ENCODE peak calls at places on chromosomes 1 and 21, in nine cellular contexts. W is keratinocyte, E is stromal cell of bone marrow, A is ureter, I is nucleus accumbens, K is Caki2, N is left ventricle myocardium superior, R is ELF-1, U is lung microvascular endothelial cell. V is an unnamed sample.

GRCh38 chr1:109807822-109808680 is 44.3 kb upstream of the EPS8L3 start:
- DNase-seq in W (no peak), E (no peak), A (no peak), I (no peak), K (peak; percentile 49), N (no peak), R (no peak), U (no peak), V (no peak)

GRCh38 chr1:155474156-155474555 is 88.4 kb downstream of the ASH1L start:
- DNase-seq in W (no peak), E (no peak), A (no peak), I (no peak), K (no peak), N (no peak), R (no peak), U (no peak), V (no peak)

GRCh38 chr1:93847811-93848288 is 31.2 kb downstream of the DNTTIP2 start:
- DNase-seq in W (no peak), E (peak; percentile 44), A (peak; percentile 72), I (peak; percentile 45), K (no peak), N (peak; percentile 81), R (no peak), U (peak; percentile 67), V (no peak)

GRCh38 chr21:41164981-41165650 is 2.8 kb upstream of the BACE2 start:
- DNase-seq in W (peak; percentile 26), E (no peak), A (no peak), I (no peak), K (peak; percentile 91), N (no peak), R (no peak), U (peak; percentile 74), V (no peak)

GRCh38 chr1:192376387-192376786 is 59.6 kb downstream of the RGS21 start:
- DNase-seq in W (no peak), E (no peak), A (no peak), I (no peak), K (no peak), N (no peak), R (no peak), U (no peak), V (no peak)

GRCh38 chr1:16143566-16144324 is 12.1 kb downstream of the EPHA2 start:
- DNase-seq in W (no peak), E (no peak), A (peak; percentile 88), I (no peak), K (peak; percentile 92), N (peak; percentile 83), R (peak; percentile 72), U (peak; percentile 18), V (no peak)

GRCh38 chr1:177429234-177429633 is 258.5 kb downstream of the BRINP2 start:
- DNase-seq in W (no peak), E (no peak), A (no peak), I (no peak), K (no peak), N (no peak), R (no peak), U (no peak), V (no peak)

GRCh38 chr1:99481391-99481996 is 164.4 kb upstream of the PALMD start:
- DNase-seq in W (no peak), E (peak; percentile 34), A (peak; percentile 53), I (no peak), K (peak; percentile 15), N (no peak), R (no peak), U (peak; percentile 73), V (peak; percentile 26)

GRCh38 chr1:56961426-56961825 is 4.4 kb downstream of the C8B start:
- DNase-seq in W (no peak), E (no peak), A (no peak), I (no peak), K (no peak), N (no peak), R (no peak), U (peak; percentile 8), V (no peak)

GRCh38 chr1:9628541-9629444 is 22.7 kb upstream of the PIK3CD start:
- DNase-seq in W (no peak), E (no peak), A (no peak), I (no peak), K (no peak), N (no peak), R (no peak), U (no peak), V (no peak)

GRCh38 chr1:27074175-27074780 is 61.6 kb upstream of the TENT5B start:
- DNase-seq in W (no peak), E (no peak), A (no peak), I (no peak), K (peak; percentile 70), N (no peak), R (no peak), U (peak; percentile 22), V (no peak)

GRCh38 chr1:231421616-231421970 is 494 bp downstream of the EGLN1 start:
- DNase-seq in W (no peak), E (no peak), A (no peak), I (no peak), K (no peak), N (peak; percentile 71), R (peak; percentile 63), U (peak; percentile 70), V (no peak)

GRCh38 chr1:9041116-9041779 is 15.0 kb upstream of the SLC2A7 start:
- DNase-seq in W (no peak), E (no peak), A (no peak), I (no peak), K (no peak), N (no peak), R (no peak), U (no peak), V (no peak)

GRCh38 chr1:31705080-31705866 is 1.5 kb upstream of the COL16A1 start:
- DNase-seq in W (peak; percentile 25), E (no peak), A (peak; percentile 77), I (no peak), K (no peak), N (peak; percentile 71), R (peak; percentile 85), U (peak; percentile 27), V (no peak)

GRCh38 chr1:155188268-155188667 is 14.6 kb downstream of the TRIM46 start:
- DNase-seq in W (no peak), E (no peak), A (no peak), I (no peak), K (no peak), N (peak; percentile 14), R (no peak), U (no peak), V (no peak)

GRCh38 chr1:103459385-103459784 is 66.1 kb upstream of the RNPC3 start:
- DNase-seq in W (no peak), E (peak; percentile 45), A (no peak), I (no peak), K (no peak), N (no peak), R (no peak), U (no peak), V (no peak)

GRCh38 chr1:172600615-172601014 is 58.3 kb upstream of the FASLG start:
- DNase-seq in W (no peak), E (no peak), A (no peak), I (no peak), K (no peak), N (no peak), R (peak; percentile 3), U (no peak), V (no peak)

GRCh38 chr1:177442580-177442979 is 271.8 kb downstream of the BRINP2 start:
- DNase-seq in W (no peak), E (no peak), A (no peak), I (no peak), K (no peak), N (no peak), R (no peak), U (no peak), V (no peak)

GRCh38 chr1:114015075-114015474 is 35.8 kb downstream of the OLFML3 start:
- DNase-seq in W (peak; percentile 78), E (no peak), A (no peak), I (no peak), K (no peak), N (no peak), R (no peak), U (no peak), V (no peak)

GRCh38 chr1:234570336-234570735 is 39.6 kb downstream of the IRF2BP2 start:
- DNase-seq in W (no peak), E (no peak), A (no peak), I (no peak), K (no peak), N (no peak), R (no peak), U (no peak), V (no peak)

GRCh38 chr1:119982006-119982405 is 85.7 kb upstream of the ADAM30 start:
- DNase-seq in W (no peak), E (peak; percentile 40), A (no peak), I (no peak), K (no peak), N (no peak), R (no peak), U (peak; percentile 64), V (no peak)

V was measured in smooth muscle cell of the brain vasculature.